ENCODE peak calls at places on chromosomes 3 and 15, in four cellular contexts. T is GM12878, P is K562, G is HL-60. U is an unnamed sample.

GRCh38 chr3:196620228-196620627 is 19.3 kb upstream of the NRROS start:
- DNase-seq in T (no peak), P (peak), G (peak), U (no peak)

GRCh38 chr3:172470588-172470987 is 22.3 kb upstream of the GHSR start:
- DNase-seq in T (no peak), P (no peak), G (no peak), U (no peak)

GRCh38 chr3:11438636-11439035 is 166.4 kb downstream of the ATG7 start:
- DNase-seq in T (no peak), P (no peak), G (no peak), U (no peak)

GRCh38 chr3:45029661-45030060 is 3.6 kb downstream of the CLEC3B start:
- DNase-seq in T (no peak), P (no peak), G (no peak), U (no peak)

GRCh38 chr15:78807359-78807758 is 3.9 kb downstream of the ADAMTS7 start:
- DNase-seq in T (no peak), P (no peak), G (no peak), U (no peak)

GRCh38 chr15:60760646-60761504 is 281.9 kb upstream of the ICE2 start:
- DNase-seq in T (no peak), P (no peak), G (no peak), U (no peak)

GRCh38 chr3:76586471-76586870 is 453.4 kb upstream of the ROBO2 start:
- DNase-seq in T (no peak), P (no peak), G (no peak), U (no peak)

GRCh38 chr3:114624676-114625181 is 330.9 kb downstream of the TIGIT start:
- DNase-seq in T (no peak), P (peak), G (no peak), U (no peak)

GRCh38 chr3:38650248-38650940 is 907 bp upstream of the SCN5A start:
- DNase-seq in T (no peak), P (no peak), G (no peak), U (no peak)

GRCh38 chr3:138461246-138461645 is 26.8 kb downstream of the ESYT3 start:
- DNase-seq in T (no peak), P (no peak), G (no peak), U (no peak)

GRCh38 chr3:104044002-104044401 is 1322.7 kb upstream of the ALCAM start:
- DNase-seq in T (no peak), P (no peak), G (no peak), U (no peak)

GRCh38 chr3:168589376-168589775 is 493.7 kb upstream of the GOLIM4 start:
- DNase-seq in T (no peak), P (no peak), G (no peak), U (no peak)

GRCh38 chr3:54121404-54122045 is 827 bp upstream of the CACNA2D3 start:
- DNase-seq in T (no peak), P (no peak), G (no peak), U (peak)

GRCh38 chr15:98845138-98845884 is 162.3 kb downstream of the PGPEP1L start:
- DNase-seq in T (no peak), P (no peak), G (peak), U (no peak)

GRCh38 chr3:63279000-63279366 is 875 bp downstream of the SYNPR start:
- DNase-seq in T (no peak), P (no peak), G (no peak), U (no peak)

GRCh38 chr3:101816215-101817149 is 32.8 kb upstream of the NFKBIZ start:
- DNase-seq in T (no peak), P (no peak), G (no peak), U (no peak)

GRCh38 chr3:66499881-66500574 is 794 bp downstream of the LRIG1 start:
- DNase-seq in T (no peak), P (no peak), G (no peak), U (peak)

GRCh38 chr15:37581866-37582532 is 352.4 kb upstream of the TMCO5A start:
- DNase-seq in T (no peak), P (no peak), G (no peak), U (no peak)

GRCh38 chr3:13451301-13451673 is 28.8 kb upstream of the HDAC11 start:
- DNase-seq in T (no peak), P (no peak), G (no peak), U (no peak)

GRCh38 chr3:42780892-42781700 is 8.0 kb upstream of the CCDC13 start:
- DNase-seq in T (peak), P (peak), G (no peak), U (no peak)

GRCh38 chr15:29812384-29812694 is 9.9 kb downstream of the TJP1 start:
- DNase-seq in T (no peak), P (no peak), G (no peak), U (no peak)

GRCh38 chr15:55758580-55758986 is 15.6 kb upstream of the PRTG start:
- DNase-seq in T (no peak), P (no peak), G (no peak), U (no peak)

GRCh38 chr3:127820221-127820870 is 2.0 kb downstream of the MGLL start:
- DNase-seq in T (peak), P (no peak), G (no peak), U (no peak)

GRCh38 chr3:109316162-109316730 is at the start of gene DPPA2:
- DNase-seq in T (no peak), P (peak), G (no peak), U (no peak)

GRCh38 chr3:112437146-112438022 is 61.9 kb downstream of the BTLA start:
- DNase-seq in T (no peak), P (peak), G (no peak), U (no peak)

GRCh38 chr15:63054985-63055384 is 12.4 kb downstream of the TPM1 start:
- DNase-seq in T (no peak), P (no peak), G (no peak), U (no peak)

GRCh38 chr15:88476635-88477038 is 9.1 kb downstream of the MRPS11 start:
- DNase-seq in T (no peak), P (peak), G (no peak), U (no peak)

GRCh38 chr15:50134524-50135024 is 15.5 kb upstream of the ATP8B4 start:
- DNase-seq in T (no peak), P (peak), G (peak), U (no peak)

GRCh38 chr3:11692251-11692813 is 48.6 kb upstream of the VGLL4 start:
- DNase-seq in T (no peak), P (no peak), G (no peak), U (no peak)

GRCh38 chr3:143731304-143731703 is 117.0 kb downstream of the SLC9A9 start:
- DNase-seq in T (no peak), P (no peak), G (no peak), U (no peak)

GRCh38 chr15:47762621-47763020 is 45.3 kb downstream of the SEMA6D start:
- DNase-seq in T (no peak), P (no peak), G (no peak), U (no peak)

GRCh38 chr3:155354658-155355057 is 61.2 kb upstream of the STRIT1 start:
- DNase-seq in T (no peak), P (no peak), G (no peak), U (no peak)

GRCh38 chr3:160709477-160710182 is 32.7 kb downstream of the ARL14 start:
- DNase-seq in T (no peak), P (no peak), G (no peak), U (no peak)

GRCh38 chr15:91224750-91225380 is 124.8 kb downstream of the SV2B start:
- DNase-seq in T (peak), P (peak), G (no peak), U (peak)

GRCh38 chr3:42032693-42033349 is 58.3 kb upstream of the TRAK1 start:
- DNase-seq in T (no peak), P (no peak), G (peak), U (no peak)

GRCh38 chr3:99747915-99748314 is 69.7 kb upstream of the CMSS1 start:
- DNase-seq in T (no peak), P (no peak), G (no peak), U (no peak)

GRCh38 chr3:16790432-16791379 is 94.0 kb upstream of the PLCL2 start:
- DNase-seq in T (no peak), P (no peak), G (no peak), U (no peak)

GRCh38 chr3:28601291-28601690 is 252.7 kb upstream of the AZI2 start:
- DNase-seq in T (no peak), P (no peak), G (no peak), U (no peak)

DNA sequence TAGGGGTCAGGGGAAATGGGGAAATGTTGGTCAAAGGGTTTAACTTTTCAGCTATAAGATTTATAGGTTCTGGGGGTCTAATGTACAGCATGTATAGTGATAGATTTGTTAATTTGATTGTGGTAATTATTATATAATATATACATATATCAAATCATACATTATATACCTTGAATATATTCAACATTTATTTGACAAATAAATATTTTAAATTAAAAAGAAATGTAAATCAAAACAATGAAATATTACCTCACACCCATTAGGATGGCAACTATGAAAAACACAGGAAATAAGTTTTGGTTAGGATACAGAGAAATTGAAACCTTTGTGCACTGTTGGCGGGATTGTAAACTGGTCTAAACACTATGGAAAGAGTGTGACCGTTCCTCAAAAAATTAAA is 85.0 kb upstream of the SLCO2A1 start:
- DNase-seq in T (no peak), P (no peak), G (no peak), U (no peak)
- TF ChIP-seq SPI1 in T (no peak), P (no peak), G (no peak), U (no peak)

GRCh38 chr3:125694761-125695294 is 99.5 kb upstream of the OSBPL11 start:
- DNase-seq in T (no peak), P (no peak), G (no peak), U (no peak)
- TF ChIP-seq SPI1 in T (no peak), P (no peak), G (no peak), U (no peak)

GRCh38 chr3:182848906-182849305 is 55.6 kb downstream of the ATP11B start:
- DNase-seq in T (no peak), P (no peak), G (no peak), U (no peak)
- TF ChIP-seq SPI1 in T (no peak), P (no peak), G (no peak), U (no peak)

DNA sequence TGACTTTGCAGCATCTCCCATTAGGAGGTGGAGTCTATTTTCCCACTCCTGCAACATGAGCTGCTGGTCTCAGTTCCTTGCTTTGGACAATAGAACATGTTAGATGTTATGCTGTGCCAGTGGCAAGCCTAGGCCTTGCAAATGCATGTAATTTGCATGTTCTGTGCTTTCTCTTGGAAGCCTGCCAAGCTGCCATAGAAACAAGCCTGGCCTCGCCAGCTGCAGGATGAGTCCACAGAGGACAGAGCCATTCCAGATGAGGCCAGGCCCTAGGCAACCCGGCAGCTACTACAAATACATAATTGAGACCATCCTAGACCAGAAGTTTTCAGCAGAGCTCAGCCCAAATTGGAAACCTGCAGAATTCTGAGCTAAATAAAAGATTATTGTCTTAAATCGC is 39.6 kb downstream of the TRIM69 start:
- DNase-seq in T (no peak), P (no peak), G (no peak), U (no peak)
- TF ChIP-seq SPI1 in T (no peak), P (no peak), G (no peak), U (no peak)

GRCh38 chr3:61978460-61979419 is 394.6 kb downstream of the FEZF2 start:
- DNase-seq in T (no peak), P (no peak), G (no peak), U (no peak)
- TF ChIP-seq SPI1 in T (no peak), P (no peak), G (no peak), U (no peak)

DNA sequence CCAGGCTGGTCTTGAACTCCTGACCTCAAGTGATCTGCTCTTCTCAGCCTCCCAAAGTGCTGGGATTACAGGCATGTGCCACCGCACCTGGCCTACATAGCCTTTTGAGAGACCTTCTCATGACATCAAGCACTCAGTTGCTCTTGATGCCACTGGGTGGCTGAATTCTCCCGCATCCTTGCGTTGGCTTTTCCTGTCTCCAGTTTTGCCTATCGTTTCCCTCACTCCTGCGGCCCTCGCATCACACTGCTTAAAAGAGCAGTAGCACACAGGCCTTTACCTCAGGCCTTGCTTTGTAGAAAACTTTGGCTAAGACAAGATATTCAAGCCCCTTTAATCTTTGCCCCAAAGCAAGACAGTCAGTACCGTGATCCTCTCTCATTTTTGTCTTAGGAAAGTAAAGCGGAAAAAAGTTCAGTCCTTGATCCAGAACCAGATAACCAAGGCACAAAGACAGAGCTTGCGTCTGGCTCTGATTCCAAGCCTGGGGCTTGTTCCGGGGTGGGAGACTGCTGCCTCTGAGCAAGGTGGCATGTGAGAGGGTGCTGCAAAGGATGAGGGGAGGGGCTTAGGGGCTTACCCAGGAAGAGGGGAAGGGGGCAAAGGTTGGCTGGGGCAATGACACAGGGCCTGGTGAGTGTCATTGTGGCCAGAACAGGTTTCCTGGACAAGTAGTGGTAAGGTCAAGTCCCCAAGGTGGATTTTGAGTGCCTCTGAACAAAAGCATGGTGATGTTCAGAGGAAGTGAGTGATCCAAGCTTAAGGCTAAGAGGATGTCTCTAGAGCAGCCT is 175.0 kb upstream of the TLE3 start:
- DNase-seq in T (no peak), P (no peak), G (no peak), U (no peak)
- TF ChIP-seq SPI1 in T (no peak), P (no peak), G (no peak), U (no peak)

DNA sequence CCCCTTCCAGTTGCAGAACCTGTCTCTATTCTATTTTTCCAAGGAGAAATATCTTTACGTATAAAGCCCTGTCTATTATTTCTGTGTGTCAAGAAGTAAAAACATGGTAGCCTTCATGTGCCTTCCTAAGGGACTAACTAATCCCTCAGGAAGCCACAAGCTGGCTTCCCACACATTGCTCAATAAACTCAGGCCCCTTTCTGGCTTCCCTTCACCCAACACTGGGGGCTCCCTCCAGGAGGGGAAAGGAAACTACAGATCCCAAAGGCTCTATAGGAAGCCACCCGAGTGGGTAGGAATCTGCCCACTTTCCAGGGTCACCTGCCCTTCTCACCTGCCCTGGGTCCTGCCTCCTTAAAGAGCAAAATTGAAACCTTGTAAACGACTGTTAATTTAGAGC is 4.6 kb downstream of the TLE3 start:
- DNase-seq in T (no peak), P (no peak), G (no peak), U (no peak)
- TF ChIP-seq SPI1 in T (no peak), P (no peak), G (no peak), U (no peak)

DNA sequence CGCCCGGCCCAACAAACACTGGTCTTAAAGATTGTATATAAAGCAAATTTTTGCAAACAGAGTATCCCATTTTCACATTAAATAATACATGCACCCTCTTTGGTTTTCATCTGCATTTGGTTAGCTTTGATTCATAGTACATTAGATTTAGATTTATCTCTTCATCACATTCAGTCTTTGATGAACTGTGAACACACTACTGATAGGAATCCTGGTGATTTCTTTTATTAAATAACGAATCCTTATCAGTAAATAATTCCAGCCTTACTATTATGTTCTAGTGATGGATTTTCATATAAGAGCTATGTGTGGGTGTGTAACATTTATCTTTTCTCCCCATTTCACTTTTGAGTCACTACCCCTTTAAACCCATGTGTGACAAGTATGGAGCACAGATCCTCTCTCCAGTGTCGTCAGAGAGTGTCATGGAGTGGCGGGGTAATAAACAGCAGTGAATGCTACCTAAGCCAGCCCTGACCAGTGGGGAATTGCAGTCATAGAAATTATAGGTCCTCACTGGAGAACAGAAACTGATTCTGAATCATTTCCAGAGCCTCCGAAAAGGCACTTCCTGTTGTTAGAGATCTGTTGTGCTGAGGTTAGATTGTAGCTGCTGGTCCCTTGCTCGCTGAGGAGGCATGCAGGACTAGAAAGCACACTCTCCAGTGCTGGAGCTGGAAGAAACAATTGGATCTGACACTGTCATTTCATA is 22.0 kb downstream of the SLC7A14 start:
- DNase-seq in T (peak), P (no peak), G (no peak), U (no peak)
- TF ChIP-seq SPI1 in T (peak), P (peak), G (no peak), U (peak)